ENCODE peak calls at places on chromosome 17, in ten cellular contexts. One of them, this sample, is unnamed.

GRCh38 chr17:14715531-14715930 is 414.6 kb downstream of the HS3ST3B1 start:
- DNase-seq in OCI-LY7: no peak
- DNase-seq in DMS153: no peak
- DNase-seq in posterior cingulate gyrus: no peak
- DNase-seq in NCI-H1048: no peak
- DNase-seq in activated CD8-positive, alpha-beta memory T cell treated with anti-CD3 and anti-CD28 coated beads for 4 hours: no peak
- DNase-seq in dermis microvascular lymphatic vessel endothelial cell: no peak
- DNase-seq in T-cell: no peak
- DNase-seq in left cardiac atrium: no peak
- DNase-seq in activated CD8-positive, alpha-beta T cell treated with anti-CD3 and anti-CD28 coated beads, Interleukin-2, amount 10 ng/mL, durations not matched to agents 7 days and 5 days: no peak
- DNase-seq in this sample: no peak

GRCh38 chr17:30450125-30451027 is 26.8 kb upstream of the GOSR1 start:
- DNase-seq in OCI-LY7: no peak
- DNase-seq in NCI-H1048: no peak
- DNase-seq in posterior cingulate gyrus: no peak
- DNase-seq in activated CD8-positive, alpha-beta T cell treated with anti-CD3 and anti-CD28 coated beads, Interleukin-2, amount 10 ng/mL, durations not matched to agents 7 days and 5 days: no peak
- DNase-seq in dermis microvascular lymphatic vessel endothelial cell: no peak
- DNase-seq in left cardiac atrium: no peak
- DNase-seq in DMS153: no peak
- DNase-seq in T-cell: no peak
- DNase-seq in activated CD8-positive, alpha-beta memory T cell treated with anti-CD3 and anti-CD28 coated beads for 4 hours: no peak
- DNase-seq in this sample: no peak

GRCh38 chr17:76565728-76566612 is 19.7 kb downstream of the ST6GALNAC2 start:
- DNase-seq in dermis microvascular lymphatic vessel endothelial cell: no peak
- DNase-seq in T-cell: no peak
- DNase-seq in DMS153: no peak
- DNase-seq in NCI-H1048: no peak
- DNase-seq in activated CD8-positive, alpha-beta T cell treated with anti-CD3 and anti-CD28 coated beads, Interleukin-2, amount 10 ng/mL, durations not matched to agents 7 days and 5 days: no peak
- DNase-seq in OCI-LY7: no peak
- DNase-seq in activated CD8-positive, alpha-beta memory T cell treated with anti-CD3 and anti-CD28 coated beads for 4 hours: no peak
- DNase-seq in left cardiac atrium: no peak
- DNase-seq in posterior cingulate gyrus: no peak
- DNase-seq in this sample: no peak

GRCh38 chr17:71681427-71682173 is 439.2 kb upstream of the SOX9 start:
- DNase-seq in OCI-LY7: no peak
- DNase-seq in left cardiac atrium: no peak
- DNase-seq in activated CD8-positive, alpha-beta memory T cell treated with anti-CD3 and anti-CD28 coated beads for 4 hours: no peak
- DNase-seq in NCI-H1048: no peak
- DNase-seq in dermis microvascular lymphatic vessel endothelial cell: no peak
- DNase-seq in DMS153: no peak
- DNase-seq in T-cell: no peak
- DNase-seq in activated CD8-positive, alpha-beta T cell treated with anti-CD3 and anti-CD28 coated beads, Interleukin-2, amount 10 ng/mL, durations not matched to agents 7 days and 5 days: no peak
- DNase-seq in posterior cingulate gyrus: no peak
- DNase-seq in this sample: no peak

GRCh38 chr17:49646391-49647255 is 31.3 kb downstream of the SPOP start:
- DNase-seq in DMS153: no peak
- DNase-seq in OCI-LY7: no peak
- DNase-seq in NCI-H1048: no peak
- DNase-seq in T-cell: no peak
- DNase-seq in left cardiac atrium: no peak
- DNase-seq in activated CD8-positive, alpha-beta T cell treated with anti-CD3 and anti-CD28 coated beads, Interleukin-2, amount 10 ng/mL, durations not matched to agents 7 days and 5 days: peak; percentile 42
- DNase-seq in dermis microvascular lymphatic vessel endothelial cell: no peak
- DNase-seq in posterior cingulate gyrus: no peak
- DNase-seq in activated CD8-positive, alpha-beta memory T cell treated with anti-CD3 and anti-CD28 coated beads for 4 hours: no peak
- DNase-seq in this sample: no peak

GRCh38 chr17:27496501-27496943 is 40.3 kb downstream of the KSR1 start:
- DNase-seq in posterior cingulate gyrus: no peak
- DNase-seq in activated CD8-positive, alpha-beta memory T cell treated with anti-CD3 and anti-CD28 coated beads for 4 hours: no peak
- DNase-seq in left cardiac atrium: no peak
- DNase-seq in NCI-H1048: peak; percentile 47
- DNase-seq in OCI-LY7: no peak
- DNase-seq in dermis microvascular lymphatic vessel endothelial cell: no peak
- DNase-seq in DMS153: no peak
- DNase-seq in activated CD8-positive, alpha-beta T cell treated with anti-CD3 and anti-CD28 coated beads, Interleukin-2, amount 10 ng/mL, durations not matched to agents 7 days and 5 days: no peak
- DNase-seq in T-cell: no peak
- DNase-seq in this sample: no peak

GRCh38 chr17:56451629-56452028 is 141.9 kb upstream of the NOG start:
- DNase-seq in OCI-LY7: no peak
- DNase-seq in dermis microvascular lymphatic vessel endothelial cell: no peak
- DNase-seq in activated CD8-positive, alpha-beta memory T cell treated with anti-CD3 and anti-CD28 coated beads for 4 hours: no peak
- DNase-seq in left cardiac atrium: no peak
- DNase-seq in DMS153: no peak
- DNase-seq in NCI-H1048: no peak
- DNase-seq in T-cell: no peak
- DNase-seq in posterior cingulate gyrus: no peak
- DNase-seq in activated CD8-positive, alpha-beta T cell treated with anti-CD3 and anti-CD28 coated beads, Interleukin-2, amount 10 ng/mL, durations not matched to agents 7 days and 5 days: no peak
- DNase-seq in this sample: no peak

GRCh38 chr17:11278186-11278983 is 37.4 kb downstream of the SHISA6 start:
- DNase-seq in OCI-LY7: no peak
- DNase-seq in DMS153: no peak
- DNase-seq in posterior cingulate gyrus: no peak
- DNase-seq in activated CD8-positive, alpha-beta T cell treated with anti-CD3 and anti-CD28 coated beads, Interleukin-2, amount 10 ng/mL, durations not matched to agents 7 days and 5 days: no peak
- DNase-seq in dermis microvascular lymphatic vessel endothelial cell: no peak
- DNase-seq in left cardiac atrium: no peak
- DNase-seq in T-cell: no peak
- DNase-seq in NCI-H1048: no peak
- DNase-seq in activated CD8-positive, alpha-beta memory T cell treated with anti-CD3 and anti-CD28 coated beads for 4 hours: no peak
- DNase-seq in this sample: no peak

GRCh38 chr17:4492762-4493561 is 5.7 kb upstream of the SPNS2 start:
- DNase-seq in activated CD8-positive, alpha-beta T cell treated with anti-CD3 and anti-CD28 coated beads, Interleukin-2, amount 10 ng/mL, durations not matched to agents 7 days and 5 days: peak; percentile 65
- DNase-seq in activated CD8-positive, alpha-beta memory T cell treated with anti-CD3 and anti-CD28 coated beads for 4 hours: no peak
- DNase-seq in OCI-LY7: peak; percentile 66
- DNase-seq in T-cell: no peak
- DNase-seq in DMS153: no peak
- DNase-seq in dermis microvascular lymphatic vessel endothelial cell: no peak
- DNase-seq in left cardiac atrium: no peak
- DNase-seq in posterior cingulate gyrus: no peak
- DNase-seq in NCI-H1048: no peak
- DNase-seq in this sample: no peak

GRCh38 chr17:47810200-47810821 is 11.3 kb downstream of the OSBPL7 start:
- DNase-seq in posterior cingulate gyrus: no peak
- DNase-seq in activated CD8-positive, alpha-beta memory T cell treated with anti-CD3 and anti-CD28 coated beads for 4 hours: no peak
- DNase-seq in OCI-LY7: no peak
- DNase-seq in T-cell: no peak
- DNase-seq in NCI-H1048: no peak
- DNase-seq in left cardiac atrium: no peak
- DNase-seq in DMS153: no peak
- DNase-seq in dermis microvascular lymphatic vessel endothelial cell: no peak
- DNase-seq in activated CD8-positive, alpha-beta T cell treated with anti-CD3 and anti-CD28 coated beads, Interleukin-2, amount 10 ng/mL, durations not matched to agents 7 days and 5 days: no peak
- DNase-seq in this sample: no peak

GRCh38 chr17:12643812-12644211 is 21.9 kb upstream of the MYOCD start:
- DNase-seq in T-cell: no peak
- DNase-seq in posterior cingulate gyrus: no peak
- DNase-seq in left cardiac atrium: no peak
- DNase-seq in dermis microvascular lymphatic vessel endothelial cell: no peak
- DNase-seq in NCI-H1048: no peak
- DNase-seq in activated CD8-positive, alpha-beta T cell treated with anti-CD3 and anti-CD28 coated beads, Interleukin-2, amount 10 ng/mL, durations not matched to agents 7 days and 5 days: no peak
- DNase-seq in DMS153: no peak
- DNase-seq in activated CD8-positive, alpha-beta memory T cell treated with anti-CD3 and anti-CD28 coated beads for 4 hours: no peak
- DNase-seq in OCI-LY7: no peak
- DNase-seq in this sample: no peak

GRCh38 chr17:17121162-17121561 is 78.9 kb downstream of the MPRIP start:
- DNase-seq in NCI-H1048: no peak
- DNase-seq in activated CD8-positive, alpha-beta T cell treated with anti-CD3 and anti-CD28 coated beads, Interleukin-2, amount 10 ng/mL, durations not matched to agents 7 days and 5 days: no peak
- DNase-seq in dermis microvascular lymphatic vessel endothelial cell: no peak
- DNase-seq in OCI-LY7: no peak
- DNase-seq in T-cell: no peak
- DNase-seq in left cardiac atrium: no peak
- DNase-seq in posterior cingulate gyrus: no peak
- DNase-seq in activated CD8-positive, alpha-beta memory T cell treated with anti-CD3 and anti-CD28 coated beads for 4 hours: no peak
- DNase-seq in DMS153: no peak
- DNase-seq in this sample: no peak

GRCh38 chr17:13776027-13776551 is 174.4 kb upstream of the HS3ST3A1 start:
- DNase-seq in activated CD8-positive, alpha-beta T cell treated with anti-CD3 and anti-CD28 coated beads, Interleukin-2, amount 10 ng/mL, durations not matched to agents 7 days and 5 days: no peak
- DNase-seq in DMS153: no peak
- DNase-seq in T-cell: no peak
- DNase-seq in OCI-LY7: no peak
- DNase-seq in dermis microvascular lymphatic vessel endothelial cell: no peak
- DNase-seq in posterior cingulate gyrus: no peak
- DNase-seq in NCI-H1048: no peak
- DNase-seq in activated CD8-positive, alpha-beta memory T cell treated with anti-CD3 and anti-CD28 coated beads for 4 hours: no peak
- DNase-seq in left cardiac atrium: peak; percentile 46
- DNase-seq in this sample: no peak

GRCh38 chr17:7041607-7042506 is 2.0 kb downstream of the SLC16A11 start:
- DNase-seq in DMS153: no peak
- DNase-seq in posterior cingulate gyrus: no peak
- DNase-seq in activated CD8-positive, alpha-beta T cell treated with anti-CD3 and anti-CD28 coated beads, Interleukin-2, amount 10 ng/mL, durations not matched to agents 7 days and 5 days: no peak
- DNase-seq in T-cell: no peak
- DNase-seq in left cardiac atrium: no peak
- DNase-seq in NCI-H1048: no peak
- DNase-seq in OCI-LY7: no peak
- DNase-seq in activated CD8-positive, alpha-beta memory T cell treated with anti-CD3 and anti-CD28 coated beads for 4 hours: no peak
- DNase-seq in dermis microvascular lymphatic vessel endothelial cell: no peak
- DNase-seq in this sample: peak; percentile 20

GRCh38 chr17:37358098-37358829 is 17.5 kb upstream of the C17orf78 start:
- DNase-seq in activated CD8-positive, alpha-beta T cell treated with anti-CD3 and anti-CD28 coated beads, Interleukin-2, amount 10 ng/mL, durations not matched to agents 7 days and 5 days: peak; percentile 57
- DNase-seq in dermis microvascular lymphatic vessel endothelial cell: peak; percentile 14
- DNase-seq in NCI-H1048: peak; percentile 30
- DNase-seq in posterior cingulate gyrus: peak; percentile 53
- DNase-seq in DMS153: peak; percentile 19
- DNase-seq in OCI-LY7: peak; percentile 53
- DNase-seq in T-cell: no peak
- DNase-seq in left cardiac atrium: peak; percentile 48
- DNase-seq in activated CD8-positive, alpha-beta memory T cell treated with anti-CD3 and anti-CD28 coated beads for 4 hours: no peak
- DNase-seq in this sample: peak; percentile 0

GRCh38 chr17:7280519-7281073 is 922 bp upstream of the SLC2A4 start:
- DNase-seq in posterior cingulate gyrus: peak; percentile 80
- DNase-seq in NCI-H1048: peak; percentile 49
- DNase-seq in DMS153: peak; percentile 81
- DNase-seq in OCI-LY7: peak; percentile 92
- DNase-seq in T-cell: peak; percentile 84
- DNase-seq in dermis microvascular lymphatic vessel endothelial cell: peak; percentile 52
- DNase-seq in left cardiac atrium: peak; percentile 85
- DNase-seq in activated CD8-positive, alpha-beta T cell treated with anti-CD3 and anti-CD28 coated beads, Interleukin-2, amount 10 ng/mL, durations not matched to agents 7 days and 5 days: peak; percentile 90
- DNase-seq in activated CD8-positive, alpha-beta memory T cell treated with anti-CD3 and anti-CD28 coated beads for 4 hours: peak; percentile 74
- DNase-seq in this sample: peak; percentile 80

GRCh38 chr17:57373071-57373470 is 116.7 kb downstream of the MSI2 start:
- DNase-seq in activated CD8-positive, alpha-beta memory T cell treated with anti-CD3 and anti-CD28 coated beads for 4 hours: no peak
- DNase-seq in left cardiac atrium: no peak
- DNase-seq in DMS153: no peak
- DNase-seq in posterior cingulate gyrus: no peak
- DNase-seq in activated CD8-positive, alpha-beta T cell treated with anti-CD3 and anti-CD28 coated beads, Interleukin-2, amount 10 ng/mL, durations not matched to agents 7 days and 5 days: no peak
- DNase-seq in NCI-H1048: no peak
- DNase-seq in T-cell: no peak
- DNase-seq in OCI-LY7: no peak
- DNase-seq in dermis microvascular lymphatic vessel endothelial cell: no peak
- DNase-seq in this sample: no peak

GRCh38 chr17:3886776-3887175 is 6.1 kb downstream of the CAMKK1 start:
- DNase-seq in activated CD8-positive, alpha-beta memory T cell treated with anti-CD3 and anti-CD28 coated beads for 4 hours: no peak
- DNase-seq in posterior cingulate gyrus: no peak
- DNase-seq in DMS153: no peak
- DNase-seq in dermis microvascular lymphatic vessel endothelial cell: no peak
- DNase-seq in T-cell: no peak
- DNase-seq in OCI-LY7: no peak
- DNase-seq in left cardiac atrium: no peak
- DNase-seq in NCI-H1048: no peak
- DNase-seq in activated CD8-positive, alpha-beta T cell treated with anti-CD3 and anti-CD28 coated beads, Interleukin-2, amount 10 ng/mL, durations not matched to agents 7 days and 5 days: peak; percentile 44
- DNase-seq in this sample: no peak

GRCh38 chr17:77266891-77267341 is 126.1 kb downstream of the SEC14L1 start:
- DNase-seq in activated CD8-positive, alpha-beta T cell treated with anti-CD3 and anti-CD28 coated beads, Interleukin-2, amount 10 ng/mL, durations not matched to agents 7 days and 5 days: no peak
- DNase-seq in activated CD8-positive, alpha-beta memory T cell treated with anti-CD3 and anti-CD28 coated beads for 4 hours: no peak
- DNase-seq in NCI-H1048: no peak
- DNase-seq in DMS153: no peak
- DNase-seq in OCI-LY7: peak; percentile 58
- DNase-seq in left cardiac atrium: no peak
- DNase-seq in T-cell: no peak
- DNase-seq in posterior cingulate gyrus: no peak
- DNase-seq in dermis microvascular lymphatic vessel endothelial cell: no peak
- DNase-seq in this sample: no peak

GRCh38 chr17:49910094-49910857 is 58.7 kb upstream of the DLX4 start:
- DNase-seq in activated CD8-positive, alpha-beta T cell treated with anti-CD3 and anti-CD28 coated beads, Interleukin-2, amount 10 ng/mL, durations not matched to agents 7 days and 5 days: no peak
- DNase-seq in posterior cingulate gyrus: no peak
- DNase-seq in activated CD8-positive, alpha-beta memory T cell treated with anti-CD3 and anti-CD28 coated beads for 4 hours: no peak
- DNase-seq in DMS153: no peak
- DNase-seq in left cardiac atrium: no peak
- DNase-seq in NCI-H1048: no peak
- DNase-seq in T-cell: no peak
- DNase-seq in dermis microvascular lymphatic vessel endothelial cell: no peak
- DNase-seq in OCI-LY7: no peak
- DNase-seq in this sample: no peak

GRCh38 chr17:7204828-7205461 is 14.7 kb downstream of the DLG4 start:
- DNase-seq in posterior cingulate gyrus: peak; percentile 78
- DNase-seq in left cardiac atrium: peak; percentile 92
- DNase-seq in NCI-H1048: peak; percentile 49
- DNase-seq in activated CD8-positive, alpha-beta memory T cell treated with anti-CD3 and anti-CD28 coated beads for 4 hours: peak; percentile 85
- DNase-seq in T-cell: peak; percentile 99
- DNase-seq in OCI-LY7: peak; percentile 95
- DNase-seq in activated CD8-positive, alpha-beta T cell treated with anti-CD3 and anti-CD28 coated beads, Interleukin-2, amount 10 ng/mL, durations not matched to agents 7 days and 5 days: peak; percentile 96
- DNase-seq in dermis microvascular lymphatic vessel endothelial cell: peak; percentile 36
- DNase-seq in DMS153: peak; percentile 66
- DNase-seq in this sample: peak; percentile 95

GRCh38 chr17:64385187-64386083 is 5.2 kb downstream of the PECAM1 start:
- DNase-seq in NCI-H1048: no peak
- DNase-seq in activated CD8-positive, alpha-beta T cell treated with anti-CD3 and anti-CD28 coated beads, Interleukin-2, amount 10 ng/mL, durations not matched to agents 7 days and 5 days: peak; percentile 76
- DNase-seq in DMS153: no peak
- DNase-seq in activated CD8-positive, alpha-beta memory T cell treated with anti-CD3 and anti-CD28 coated beads for 4 hours: peak; percentile 36
- DNase-seq in T-cell: no peak
- DNase-seq in left cardiac atrium: peak; percentile 83
- DNase-seq in OCI-LY7: no peak
- DNase-seq in dermis microvascular lymphatic vessel endothelial cell: peak; percentile 81
- DNase-seq in posterior cingulate gyrus: no peak
- DNase-seq in this sample: no peak

GRCh38 chr17:329794-330420 is 22.7 kb downstream of the RPH3AL start:
- DNase-seq in activated CD8-positive, alpha-beta T cell treated with anti-CD3 and anti-CD28 coated beads, Interleukin-2, amount 10 ng/mL, durations not matched to agents 7 days and 5 days: no peak
- DNase-seq in DMS153: no peak
- DNase-seq in dermis microvascular lymphatic vessel endothelial cell: no peak
- DNase-seq in activated CD8-positive, alpha-beta memory T cell treated with anti-CD3 and anti-CD28 coated beads for 4 hours: no peak
- DNase-seq in OCI-LY7: no peak
- DNase-seq in left cardiac atrium: no peak
- DNase-seq in NCI-H1048: no peak
- DNase-seq in T-cell: no peak
- DNase-seq in posterior cingulate gyrus: no peak
- DNase-seq in this sample: no peak

GRCh38 chr17:45848868-45849535 is 4.3 kb downstream of the SPPL2C start:
- DNase-seq in activated CD8-positive, alpha-beta memory T cell treated with anti-CD3 and anti-CD28 coated beads for 4 hours: no peak
- DNase-seq in NCI-H1048: no peak
- DNase-seq in activated CD8-positive, alpha-beta T cell treated with anti-CD3 and anti-CD28 coated beads, Interleukin-2, amount 10 ng/mL, durations not matched to agents 7 days and 5 days: no peak
- DNase-seq in left cardiac atrium: no peak
- DNase-seq in dermis microvascular lymphatic vessel endothelial cell: no peak
- DNase-seq in DMS153: no peak
- DNase-seq in OCI-LY7: no peak
- DNase-seq in posterior cingulate gyrus: peak; percentile 71
- DNase-seq in T-cell: no peak
- DNase-seq in this sample: no peak

GRCh38 chr17:8144401-8145295 is 7.6 kb downstream of the PER1 start:
- DNase-seq in activated CD8-positive, alpha-beta T cell treated with anti-CD3 and anti-CD28 coated beads, Interleukin-2, amount 10 ng/mL, durations not matched to agents 7 days and 5 days: no peak
- DNase-seq in activated CD8-positive, alpha-beta memory T cell treated with anti-CD3 and anti-CD28 coated beads for 4 hours: no peak
- DNase-seq in dermis microvascular lymphatic vessel endothelial cell: no peak
- DNase-seq in OCI-LY7: no peak
- DNase-seq in DMS153: no peak
- DNase-seq in left cardiac atrium: no peak
- DNase-seq in NCI-H1048: no peak
- DNase-seq in T-cell: peak; percentile 32
- DNase-seq in posterior cingulate gyrus: no peak
- DNase-seq in this sample: peak; percentile 39

GRCh38 chr17:30380643-30381419 is 2.1 kb downstream of the CPD start:
- DNase-seq in posterior cingulate gyrus: no peak
- DNase-seq in OCI-LY7: no peak
- DNase-seq in dermis microvascular lymphatic vessel endothelial cell: no peak
- DNase-seq in T-cell: no peak
- DNase-seq in activated CD8-positive, alpha-beta T cell treated with anti-CD3 and anti-CD28 coated beads, Interleukin-2, amount 10 ng/mL, durations not matched to agents 7 days and 5 days: no peak
- DNase-seq in left cardiac atrium: no peak
- DNase-seq in NCI-H1048: no peak
- DNase-seq in activated CD8-positive, alpha-beta memory T cell treated with anti-CD3 and anti-CD28 coated beads for 4 hours: no peak
- DNase-seq in DMS153: no peak
- DNase-seq in this sample: no peak

GRCh38 chr17:51814521-51814920 is 344.0 kb downstream of the CA10 start:
- DNase-seq in activated CD8-positive, alpha-beta T cell treated with anti-CD3 and anti-CD28 coated beads, Interleukin-2, amount 10 ng/mL, durations not matched to agents 7 days and 5 days: no peak
- DNase-seq in posterior cingulate gyrus: no peak
- DNase-seq in left cardiac atrium: no peak
- DNase-seq in dermis microvascular lymphatic vessel endothelial cell: no peak
- DNase-seq in T-cell: no peak
- DNase-seq in activated CD8-positive, alpha-beta memory T cell treated with anti-CD3 and anti-CD28 coated beads for 4 hours: no peak
- DNase-seq in DMS153: no peak
- DNase-seq in OCI-LY7: no peak
- DNase-seq in NCI-H1048: no peak
- DNase-seq in this sample: no peak

GRCh38 chr17:30549864-30550511 is 72.8 kb downstream of the GOSR1 start:
- DNase-seq in dermis microvascular lymphatic vessel endothelial cell: no peak
- DNase-seq in activated CD8-positive, alpha-beta memory T cell treated with anti-CD3 and anti-CD28 coated beads for 4 hours: no peak
- DNase-seq in T-cell: no peak
- DNase-seq in OCI-LY7: no peak
- DNase-seq in posterior cingulate gyrus: no peak
- DNase-seq in activated CD8-positive, alpha-beta T cell treated with anti-CD3 and anti-CD28 coated beads, Interleukin-2, amount 10 ng/mL, durations not matched to agents 7 days and 5 days: no peak
- DNase-seq in left cardiac atrium: no peak
- DNase-seq in NCI-H1048: no peak
- DNase-seq in DMS153: no peak
- DNase-seq in this sample: no peak

This sample was measured in memory B cell.